ENCODE peak calls at places on chromosomes 7 and 10, in eight cellular contexts. I is stimulated activated CD8-positive, alpha-beta memory T cell treated with anti-CD3 and anti-CD28 coated beads, Interleukin-12 subunit alpha, Interleukin-12 subunit beta, amount 100 ng/mL, for 1 hour; L is HL-60; W is astrocyte; R is left cardiac atrium; X is OCI-LY7; A is nephron progenitor cell; O is brain pericyte. G is an unnamed sample.
A peak's percentile ranks its signal among the peaks of the same experiment; 100 is the strongest.

GRCh38 chr10:96700477-96701099 is 19.7 kb downstream of the PIK3AP1 start:
- DNase-seq in I (no peak), L (no peak), W (no peak), R (no peak), X (peak; percentile 96), A (no peak), O (no peak), G (no peak)

GRCh38 chr7:1554332-1555045 is 1.5 kb downstream of the TMEM184A start:
- DNase-seq in I (no peak), L (no peak), W (no peak), R (no peak), X (no peak), A (no peak), O (no peak), G (no peak)

GRCh38 chr7:148819697-148820332 is 64.3 kb downstream of the EZH2 start:
- DNase-seq in I (no peak), L (no peak), W (peak; percentile 49), R (no peak), X (no peak), A (no peak), O (no peak), G (peak; percentile 41)

GRCh38 chr7:66205736-66206080 is 574 bp downstream of the TPST1 start:
- DNase-seq in I (no peak), L (no peak), W (no peak), R (no peak), X (no peak), A (no peak), O (no peak), G (no peak)

GRCh38 chr7:5758286-5758685 is 23.2 kb downstream of the RNF216 start:
- DNase-seq in I (no peak), L (peak; percentile 63), W (no peak), R (no peak), X (no peak), A (no peak), O (no peak), G (no peak)

GRCh38 chr7:121116399-121116798 is 127.9 kb downstream of the CPED1 start:
- DNase-seq in I (no peak), L (no peak), W (peak; percentile 4), R (no peak), X (no peak), A (no peak), O (no peak), G (no peak)

GRCh38 chr10:99280472-99280871 is 44.8 kb upstream of the HPSE2 start:
- DNase-seq in I (no peak), L (no peak), W (no peak), R (no peak), X (no peak), A (no peak), O (no peak), G (no peak)

GRCh38 chr7:24227603-24228359 is 56.2 kb upstream of the NPY start:
- DNase-seq in I (no peak), L (no peak), W (no peak), R (no peak), X (peak; percentile 16), A (no peak), O (no peak), G (no peak)

GRCh38 chr10:79937661-79938226 is 11.2 kb downstream of the SFTPD start:
- DNase-seq in I (no peak), L (no peak), W (no peak), R (no peak), X (no peak), A (no peak), O (no peak), G (no peak)

GRCh38 chr10:86601956-86602592 is 52.3 kb upstream of the OPN4 start:
- DNase-seq in I (no peak), L (no peak), W (no peak), R (no peak), X (no peak), A (no peak), O (no peak), G (no peak)

GRCh38 chr7:151550601-151551286 is 31.0 kb upstream of the RHEB start:
- DNase-seq in I (no peak), L (no peak), W (peak; percentile 95), R (no peak), X (no peak), A (no peak), O (no peak), G (peak; percentile 95)

GRCh38 chr7:128030999-128031681 is at the start of gene LRRC4:
- DNase-seq in I (no peak), L (no peak), W (peak; percentile 31), R (peak; percentile 47), X (peak; percentile 30), A (peak; percentile 57), O (no peak), G (peak; percentile 52)

GRCh38 chr10:122839505-122839904 is 6.2 kb downstream of the CUZD1 start:
- DNase-seq in I (no peak), L (no peak), W (no peak), R (no peak), X (no peak), A (no peak), O (no peak), G (no peak)

GRCh38 chr7:1555046-1555812 is 776 bp downstream of the TMEM184A start:
- DNase-seq in I (no peak), L (no peak), W (peak; percentile 71), R (no peak), X (no peak), A (peak; percentile 62), O (no peak), G (peak; percentile 86)

GRCh38 chr7:141550694-141551079 is 523 bp upstream of the AGK start:
- DNase-seq in I (no peak), L (no peak), W (no peak), R (no peak), X (no peak), A (peak; percentile 23), O (peak; percentile 24), G (no peak)

GRCh38 chr7:33423646-33424020 is 294.3 kb downstream of the BBS9 start:
- DNase-seq in I (no peak), L (no peak), W (no peak), R (no peak), X (peak; percentile 26), A (peak; percentile 23), O (no peak), G (no peak)

GRCh38 chr7:66921918-66922486 is 977 bp downstream of the TMEM248 start:
- DNase-seq in I (no peak), L (no peak), W (no peak), R (no peak), X (peak; percentile 85), A (no peak), O (no peak), G (no peak)

GRCh38 chr10:68508090-68508489 is 19.2 kb downstream of the SLC25A16 start:
- DNase-seq in I (no peak), L (no peak), W (no peak), R (no peak), X (no peak), A (no peak), O (no peak), G (peak; percentile 28)

GRCh38 chr10:3748484-3748883 is 36.5 kb downstream of the KLF6 start:
- DNase-seq in I (no peak), L (no peak), W (no peak), R (no peak), X (no peak), A (no peak), O (no peak), G (no peak)

GRCh38 chr7:95916573-95917371 is 144.4 kb downstream of the DYNC1I1 start:
- DNase-seq in I (peak; percentile 71), L (peak; percentile 17), W (peak; percentile 22), R (peak; percentile 73), X (peak; percentile 70), A (peak; percentile 91), O (peak; percentile 17), G (peak; percentile 74)

G was measured in fibroblast of villous mesenchyme.